ENCODE peak calls at places on chromosomes 11 and 22, in five cellular contexts. F, T, K, P and Y are unnamed samples.

GRCh38 chr11:35387341-35387982 is 31.9 kb downstream of the SLC1A2 start:
- DNase-seq in K (no peak), P (no peak), T (no peak), F (no peak), Y (no peak)

GRCh38 chr22:30290318-30290678 is 993 bp upstream of the CASTOR1 start:
- DNase-seq in T (no peak), F (no peak), P (no peak), K (no peak), Y (no peak)

GRCh38 chr11:29260939-29261705 is 755.7 kb downstream of the KCNA4 start:
- DNase-seq in T (no peak), F (no peak), K (no peak), P (no peak), Y (no peak)

GRCh38 chr11:7028141-7028540 is 7.9 kb downstream of the NLRP14 start:
- DNase-seq in P (no peak), T (no peak), K (no peak), F (no peak), Y (no peak)

GRCh38 chr11:42205518-42205917 is 746.1 kb upstream of the LRRC4C start:
- DNase-seq in K (no peak), F (no peak), P (no peak), T (no peak), Y (no peak)

GRCh38 chr22:19086944-19087343 is 35.3 kb downstream of the DGCR2 start:
- DNase-seq in T (no peak), K (no peak), F (peak), P (no peak), Y (no peak)

GRCh38 chr11:75338516-75339218 is 12.8 kb downstream of the ARRB1 start:
- DNase-seq in P (no peak), T (no peak), F (peak), K (no peak), Y (no peak)

GRCh38 chr22:37894939-37895670 is 11.0 kb upstream of the MICALL1 start:
- DNase-seq in P (no peak), T (no peak), K (no peak), F (no peak), Y (no peak)

GRCh38 chr11:59551651-59552521 is 40.5 kb downstream of the OR4D9 start:
- DNase-seq in P (no peak), T (peak), F (peak), K (peak), Y (peak)

GRCh38 chr11:122977455-122978302 is 4.0 kb downstream of the BSX start:
- DNase-seq in T (no peak), K (no peak), P (no peak), F (peak), Y (no peak)

GRCh38 chr11:11252403-11252802 is 100.6 kb downstream of the CSNK2A3 start:
- DNase-seq in K (no peak), F (no peak), P (no peak), T (no peak), Y (no peak)

GRCh38 chr11:128927683-128928336 is 14.9 kb downstream of the TP53AIP1 start:
- DNase-seq in K (no peak), T (no peak), F (no peak), P (no peak), Y (no peak)

GRCh38 chr22:44684506-44685383 is 17.3 kb upstream of the PRR5 start:
- DNase-seq in K (peak), T (peak), F (peak), P (peak), Y (peak)

DNA sequence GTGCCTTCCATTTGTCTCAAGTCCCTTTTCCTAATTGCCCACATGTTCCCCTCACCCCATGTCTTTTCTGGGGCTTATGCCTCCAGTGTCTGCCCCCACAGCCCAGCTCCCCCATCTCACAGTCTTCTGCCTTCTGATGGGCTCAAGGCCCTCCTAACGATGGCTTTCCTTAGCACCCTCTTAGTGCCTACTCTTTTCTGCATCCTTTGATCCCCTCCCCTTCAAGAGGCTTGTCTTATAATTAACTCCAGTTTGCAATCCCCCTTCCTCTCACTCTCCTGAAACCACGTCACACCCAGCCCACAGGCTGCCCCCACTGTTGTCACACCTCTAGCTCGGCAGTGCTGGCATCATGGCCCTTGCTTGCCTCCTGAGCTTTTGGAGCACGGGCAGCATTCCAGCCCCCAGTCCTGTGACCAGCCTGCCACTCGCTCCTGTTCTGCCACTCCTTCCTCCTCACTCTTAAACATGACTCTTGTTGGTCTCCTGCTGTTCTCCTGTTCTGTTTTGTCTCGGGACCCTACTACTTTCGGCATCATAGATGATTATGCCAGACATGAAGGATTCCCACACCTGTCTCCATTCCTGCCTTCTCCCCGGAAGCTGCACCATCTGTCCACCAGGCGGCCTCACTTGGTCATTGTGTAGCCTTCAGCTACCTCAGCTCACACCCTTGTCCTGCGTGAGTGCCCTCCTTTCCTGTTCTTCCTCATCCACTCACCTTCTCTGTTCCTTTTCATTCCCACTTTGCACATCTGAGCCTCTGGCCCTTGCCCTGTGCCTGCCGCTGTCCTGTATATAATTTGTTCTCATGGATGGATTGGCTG is 26.1 kb downstream of the UBE2L3 start:
- DNase-seq in P (no peak), T (peak), K (no peak), F (no peak), Y (no peak)
- TF ChIP-seq CTCF in P (no peak), T (no peak), K (no peak), F (no peak), Y (peak)

GRCh38 chr22:47175761-47176359 is 413.4 kb downstream of the TBC1D22A start:
- DNase-seq in F (peak), K (peak), T (no peak), P (peak), Y (no peak)
- H3K4me3 ChIP-seq in F (no peak), K (no peak), T (no peak), P (no peak), Y (no peak)

GRCh38 chr22:25366408-25366807 is 147.0 kb downstream of the CRYBB2 start:
- DNase-seq in T (no peak), K (no peak), F (no peak), P (peak), Y (no peak)
- TF ChIP-seq CTCF in T (no peak), K (no peak), F (no peak), P (no peak), Y (no peak)

DNA sequence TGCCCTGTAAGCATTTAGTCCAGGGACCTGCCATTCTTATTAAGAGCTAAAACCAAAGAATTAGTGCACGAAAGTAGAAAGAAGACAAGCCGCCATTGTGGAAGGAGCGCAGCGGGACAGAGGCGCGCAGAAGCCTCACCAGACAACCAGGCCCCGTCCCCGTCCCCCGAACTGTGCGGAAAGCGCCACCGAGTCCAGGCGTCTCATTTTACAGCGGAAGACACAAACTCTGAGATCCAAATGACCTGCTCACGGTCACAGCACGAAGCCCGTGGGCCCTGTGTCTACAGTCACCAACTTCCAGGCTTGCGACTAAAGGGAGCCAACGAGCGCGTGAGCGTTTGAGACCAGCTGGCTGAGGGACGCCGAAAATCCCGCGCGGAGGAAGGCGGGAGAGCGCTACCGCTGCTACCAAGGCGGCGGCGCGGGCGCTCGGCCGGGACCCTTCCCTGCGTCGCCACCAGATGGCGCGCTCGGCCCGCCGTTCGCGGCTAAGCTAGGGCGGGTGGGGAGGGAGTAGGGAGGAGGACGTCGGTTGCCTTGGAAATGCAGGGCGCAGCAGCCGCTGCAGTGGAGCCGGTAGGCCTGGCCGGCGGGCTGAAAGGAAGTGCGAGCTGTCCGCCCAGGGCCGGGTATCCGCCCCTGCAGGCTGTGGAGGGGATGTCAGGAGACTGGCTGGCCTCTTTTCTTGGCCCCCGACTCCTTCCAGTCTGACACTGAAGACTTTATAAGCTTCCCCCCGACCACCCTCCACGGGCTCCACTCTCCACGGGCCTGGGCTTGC is 434 bp upstream of the CCDC83 start:
- DNase-seq in K (peak), T (peak), F (peak), P (peak), Y (peak)
- H3K4me3 ChIP-seq in K (peak), T (peak), F (peak), P (peak), Y (peak)

GRCh38 chr11:109130910-109131309 is 291.1 kb upstream of the C11orf87 start:
- DNase-seq in P (no peak), K (no peak), T (no peak), F (no peak), Y (no peak)
- TF ChIP-seq CTCF in P (no peak), K (no peak), T (no peak), F (no peak), Y (no peak)

GRCh38 chr11:110858556-110858921 is 146.3 kb upstream of the ARHGAP20 start:
- DNase-seq in P (peak), K (peak), F (peak), T (no peak), Y (no peak)
- H3K4me3 ChIP-seq in P (no peak), K (no peak), F (no peak), T (no peak), Y (no peak)

GRCh38 chr22:50525991-50526848 is 822 bp upstream of the SCO2 start:
- DNase-seq in P (peak), T (no peak), F (peak), K (peak), Y (no peak)
- TF ChIP-seq CTCF in P (peak), T (peak), F (no peak), K (peak), Y (peak)

GRCh38 chr22:22197993-22198402 is 46.6 kb upstream of the VPREB1 start:
- DNase-seq in F (no peak), K (no peak), P (peak), T (no peak), Y (no peak)
- H3K4me3 ChIP-seq in F (no peak), K (no peak), P (no peak), T (no peak), Y (no peak)

DNA sequence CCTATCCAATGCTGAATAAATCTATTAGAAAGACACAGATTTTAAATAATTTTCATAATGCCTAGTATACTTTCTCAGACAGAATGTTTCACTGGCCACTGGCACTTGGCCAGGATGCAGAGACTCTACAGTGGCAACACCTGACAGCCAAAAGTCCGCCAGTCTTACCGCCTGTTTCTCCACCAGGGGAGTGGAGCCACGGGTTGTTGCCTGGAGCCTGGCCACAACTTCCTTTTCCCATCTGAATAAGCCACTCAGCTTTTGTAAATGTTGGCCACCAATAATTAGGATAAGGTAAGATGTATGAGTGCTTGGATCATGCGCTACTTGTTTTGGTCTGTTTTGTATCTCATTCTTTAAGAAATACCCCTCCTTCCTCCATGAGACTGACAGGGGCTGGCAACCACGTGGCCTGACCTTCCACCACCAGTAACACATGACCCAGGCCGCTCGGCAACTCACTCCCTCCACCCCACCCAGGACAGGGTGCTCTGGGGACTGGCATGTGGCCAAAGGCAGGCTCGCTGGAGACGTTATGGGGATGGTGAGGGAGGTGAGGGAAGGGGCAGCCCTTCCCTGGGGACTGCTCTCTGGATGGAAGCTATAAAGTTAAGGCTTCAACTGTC is 93.0 kb upstream of the BID start:
- DNase-seq in T (peak), K (peak), F (peak), P (peak), Y (no peak)
- TF ChIP-seq CTCF in T (no peak), K (no peak), F (no peak), P (no peak), Y (no peak)

GRCh38 chr11:66643745-66644437 is 5.4 kb downstream of the RBM4 start:
- DNase-seq in F (no peak), P (no peak), K (no peak), T (no peak), Y (no peak)
- H3K4me3 ChIP-seq in F (no peak), P (peak), K (no peak), T (peak), Y (peak)